ENCODE peak calls at places on chromosomes 1 and 21, in six cellular contexts. B is T47D; Z is effector memory CD8-positive, alpha-beta T cell; V is suprapubic skin; O is ecto neural progenitor cell; W is nucleus accumbens. Y is an unnamed sample.

GRCh38 chr1:159214149-159214760 is 9.6 kb downstream of the ACKR1 start:
- DNase-seq in B (peak), W (no peak), V (no peak), Z (peak), O (no peak), Y (no peak)

GRCh38 chr21:46121286-46122221 is 23.6 kb downstream of the COL6A2 start:
- DNase-seq in O (peak), W (no peak), B (no peak), V (peak), Z (no peak), Y (no peak)

GRCh38 chr1:43358121-43358745 is 548 bp upstream of the CDC20 start:
- DNase-seq in Z (no peak), V (no peak), O (no peak), B (no peak), W (no peak), Y (no peak)

GRCh38 chr1:109991400-109991925 is 6.9 kb downstream of the AHCYL1 start:
- DNase-seq in W (no peak), O (no peak), V (no peak), Z (no peak), B (no peak), Y (no peak)

GRCh38 chr1:215146252-215146975 is 63.9 kb downstream of the KCNK2 start:
- DNase-seq in W (no peak), Z (no peak), V (no peak), B (no peak), O (no peak), Y (no peak)

GRCh38 chr1:98385691-98386090 is 275.8 kb upstream of the SNX7 start:
- DNase-seq in B (no peak), Z (no peak), O (no peak), V (no peak), W (no peak), Y (no peak)

GRCh38 chr1:45493116-45493697 is 2.2 kb upstream of the TESK2 start:
- DNase-seq in O (no peak), V (no peak), W (peak), B (peak), Z (peak), Y (no peak)

GRCh38 chr1:200206340-200206739 is 178.8 kb downstream of the NR5A2 start:
- DNase-seq in O (no peak), W (no peak), V (no peak), Z (no peak), B (no peak), Y (peak)

GRCh38 chr1:92886886-92887419 is 55.1 kb downstream of the RPL5 start:
- DNase-seq in Z (no peak), O (no peak), V (no peak), W (no peak), B (no peak), Y (no peak)

GRCh38 chr1:218301217-218301616 is 16.1 kb downstream of the RRP15 start:
- DNase-seq in V (no peak), B (no peak), Z (no peak), O (no peak), W (no peak), Y (no peak)

GRCh38 chr1:11868331-11868730 is 9.6 kb upstream of the NPPB start:
- DNase-seq in Z (no peak), V (no peak), O (no peak), W (no peak), B (no peak), Y (no peak)

GRCh38 chr1:91609571-91609970 is 108.9 kb downstream of the CDC7 start:
- DNase-seq in Z (no peak), O (no peak), V (no peak), W (no peak), B (no peak), Y (peak)

GRCh38 chr1:214476229-214476957 is 75.0 kb downstream of the PTPN14 start:
- DNase-seq in W (no peak), Z (no peak), O (no peak), B (no peak), V (no peak), Y (no peak)

GRCh38 chr1:243291287-243291686 is 35.4 kb downstream of the SDCCAG8 start:
- DNase-seq in B (no peak), Z (no peak), O (no peak), W (no peak), V (no peak), Y (no peak)

GRCh38 chr1:237789619-237790018 is 101.1 kb downstream of the ZP4 start:
- DNase-seq in V (no peak), B (no peak), Z (peak), O (no peak), W (no peak), Y (no peak)

GRCh38 chr1:210366767-210367166 is 38.1 kb downstream of the HHAT start:
- DNase-seq in B (peak), V (no peak), O (no peak), W (no peak), Z (no peak), Y (no peak)

GRCh38 chr1:76901158-76901767 is 34.0 kb downstream of the ST6GALNAC5 start:
- DNase-seq in B (peak), Z (peak), O (peak), V (no peak), W (no peak), Y (peak)

GRCh38 chr1:183604048-183604808 is 14.0 kb upstream of the NCF2 start:
- DNase-seq in B (no peak), V (no peak), O (no peak), Z (no peak), W (no peak), Y (no peak)

GRCh38 chr1:115302390-115302961 is 35.6 kb downstream of the NGF start:
- DNase-seq in O (no peak), Z (no peak), B (no peak), V (no peak), W (no peak), Y (no peak)

Y was measured in epithelial cell of prostate.